ENCODE peak calls at places on chromosomes 11 and 22, in five cellular contexts. A is PC-3, I is HCT116, U is left ventricle myocardium inferior, L is psoas muscle. Z is an unnamed sample.

GRCh38 chr22:28894320-28894719 is 10.9 kb downstream of the ZNRF3 start:
- DNase-seq in U (peak; percentile 47), A (peak; percentile 39), L (no peak), I (no peak), Z (no peak)

GRCh38 chr11:134481135-134481534 is 69.1 kb upstream of the B3GAT1 start:
- DNase-seq in U (no peak), A (no peak), I (no peak), L (no peak), Z (no peak)

GRCh38 chr11:37505406-37505805 is 907.4 kb upstream of the RAG2 start:
- DNase-seq in L (no peak), I (no peak), A (peak; percentile 80), U (no peak), Z (no peak)

GRCh38 chr11:44530413-44531115 is 34.9 kb upstream of the CD82 start:
- DNase-seq in U (no peak), A (peak; percentile 47), I (no peak), L (no peak), Z (no peak)

GRCh38 chr11:27462543-27462942 is 10.0 kb downstream of the LGR4 start:
- DNase-seq in I (no peak), A (peak; percentile 71), U (no peak), L (no peak), Z (no peak)

GRCh38 chr11:125165664-125166346 is 1.3 kb downstream of the PKNOX2 start:
- DNase-seq in L (no peak), I (no peak), A (no peak), U (no peak), Z (no peak)

GRCh38 chr11:58576792-58577440 is 1.3 kb upstream of the LPXN start:
- DNase-seq in L (no peak), A (peak; percentile 44), U (no peak), I (no peak), Z (no peak)

GRCh38 chr11:109088061-109088460 is 333.9 kb upstream of the C11orf87 start:
- DNase-seq in A (no peak), L (no peak), U (no peak), I (no peak), Z (no peak)

GRCh38 chr11:6736495-6737121 is 35.2 kb downstream of the OR2AG2 start:
- DNase-seq in U (no peak), I (no peak), L (no peak), A (no peak), Z (no peak)

GRCh38 chr11:36271794-36272409 is 17.3 kb downstream of the COMMD9 start:
- DNase-seq in L (no peak), A (peak; percentile 20), I (no peak), U (no peak), Z (no peak)

GRCh38 chr11:121497176-121497995 is 44.6 kb upstream of the SORL1-AS1 start:
- DNase-seq in A (no peak), I (no peak), U (no peak), L (no peak), Z (no peak)

GRCh38 chr11:10629431-10630002 is 61.1 kb upstream of the LYVE1 start:
- DNase-seq in I (no peak), U (no peak), A (no peak), L (no peak), Z (no peak)

GRCh38 chr11:69396948-69397307 is 84.5 kb upstream of the LINC01488 start:
- DNase-seq in I (no peak), A (no peak), L (peak; percentile 7), U (no peak), Z (peak; percentile 28)

GRCh38 chr11:79973701-79974626 is 533.1 kb upstream of the TENM4 start:
- DNase-seq in A (no peak), L (no peak), U (no peak), I (no peak), Z (no peak)

GRCh38 chr11:117232911-117233409 is 489 bp downstream of the RNF214 start:
- DNase-seq in L (peak; percentile 69), I (no peak), A (no peak), U (no peak), Z (peak; percentile 35)

GRCh38 chr11:75583710-75584658 is 21.9 kb downstream of the SERPINH1 start:
- DNase-seq in U (peak; percentile 83), A (no peak), I (no peak), L (peak; percentile 85), Z (peak; percentile 87)

GRCh38 chr11:47259178-47259977 is 1.6 kb downstream of the NR1H3 start:
- DNase-seq in A (peak; percentile 82), I (no peak), L (peak; percentile 54), U (no peak), Z (no peak)

GRCh38 chr11:31325162-31325561 is 44.4 kb downstream of the DCDC1 start:
- DNase-seq in I (no peak), L (no peak), U (no peak), A (peak; percentile 67), Z (no peak)

GRCh38 chr11:114439229-114440120 is at the start of gene REXO2:
- DNase-seq in I (peak; percentile 89), A (peak; percentile 99), U (peak; percentile 96), L (peak; percentile 98), Z (peak; percentile 98)
- H3K27ac ChIP-seq in I (peak within 1 kb of the TSS; percentile 64), A (peak within 1 kb of the TSS; percentile 33), U (peak within 1 kb of the TSS; percentile 91), L (peak within 1 kb of the TSS; percentile 85), Z (peak within 1 kb of the TSS; percentile 79)

DNA sequence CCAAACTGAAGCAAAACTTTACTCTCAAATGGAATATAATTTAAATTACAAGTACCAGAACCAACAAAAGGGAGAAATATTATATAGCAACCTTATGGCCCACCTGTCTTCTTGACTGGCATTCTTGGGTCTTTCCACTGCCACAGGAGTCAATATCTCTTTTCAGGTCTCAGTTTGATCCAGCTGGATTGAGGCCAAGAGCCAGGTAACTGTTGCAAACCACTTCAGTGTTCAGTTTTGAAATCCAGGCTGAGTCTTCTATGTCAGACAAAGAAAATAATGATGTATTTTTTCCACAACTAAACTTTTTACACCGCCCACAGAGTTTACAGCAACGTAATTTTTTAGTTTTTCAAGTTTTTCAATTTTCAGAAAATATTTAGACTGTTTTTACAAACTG is 648 bp downstream of the DLG2 start:
- DNase-seq in I (no peak), L (no peak), A (peak; percentile 22), U (no peak), Z (no peak)
- H3K4me3 ChIP-seq in I (no peak overlapping the region), L (peak overlapping the region; percentile 89), A (peak overlapping the region; percentile 83), U (peak overlapping the region; percentile 82), Z (peak overlapping the region; percentile 95)

GRCh38 chr11:130427581-130428211 is 713 bp downstream of the ADAMTS8 start:
- DNase-seq in A (no peak), L (peak; percentile 51), U (peak; percentile 24), I (no peak), Z (peak; percentile 73)

GRCh38 chr11:130425156-130425555 is 3.3 kb downstream of the ADAMTS8 start:
- DNase-seq in A (no peak), I (no peak), L (no peak), U (no peak), Z (no peak)

GRCh38 chr11:130426223-130427048 is 2.0 kb downstream of the ADAMTS8 start:
- DNase-seq in A (no peak), I (no peak), L (no peak), U (no peak), Z (no peak)

GRCh38 chr11:130428271-130428670 is at the start of gene ADAMTS8:
- DNase-seq in I (no peak), A (no peak), L (no peak), U (no peak), Z (peak; percentile 61)

DNA sequence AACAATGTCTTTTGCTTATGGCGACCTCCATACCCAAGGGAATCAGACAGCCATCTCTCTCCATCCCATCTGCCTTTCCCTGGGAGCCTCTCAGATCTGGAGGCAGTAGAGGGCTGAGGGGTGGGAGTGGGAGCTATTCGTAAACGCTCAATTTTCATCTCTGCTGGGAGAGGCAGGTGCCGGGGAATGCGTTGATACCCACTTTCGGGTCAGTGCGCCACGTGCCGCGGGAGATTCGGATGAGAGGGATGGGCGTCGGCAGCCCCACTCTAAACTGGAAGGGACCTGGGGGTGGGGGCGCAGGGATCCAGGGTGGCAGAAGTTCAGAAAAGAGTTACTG is 1.4 kb downstream of the ADAMTS8 start:
- DNase-seq in U (no peak), I (no peak), A (no peak), L (no peak), Z (no peak)
- H3K27me3 ChIP-seq in U (peaks cover 69% of the 10 kb centered on the region), I (peaks cover 55% of the 10 kb centered on the region), A (peaks cover 73% of the 10 kb centered on the region), L (no peaks in the 10 kb centered on the region), Z (no peaks in the 10 kb centered on the region)

GRCh38 chr11:132379540-132379939 is 1009.1 kb downstream of the NTM start:
- DNase-seq in L (no peak), I (no peak), A (no peak), U (no peak), Z (no peak)

DNA sequence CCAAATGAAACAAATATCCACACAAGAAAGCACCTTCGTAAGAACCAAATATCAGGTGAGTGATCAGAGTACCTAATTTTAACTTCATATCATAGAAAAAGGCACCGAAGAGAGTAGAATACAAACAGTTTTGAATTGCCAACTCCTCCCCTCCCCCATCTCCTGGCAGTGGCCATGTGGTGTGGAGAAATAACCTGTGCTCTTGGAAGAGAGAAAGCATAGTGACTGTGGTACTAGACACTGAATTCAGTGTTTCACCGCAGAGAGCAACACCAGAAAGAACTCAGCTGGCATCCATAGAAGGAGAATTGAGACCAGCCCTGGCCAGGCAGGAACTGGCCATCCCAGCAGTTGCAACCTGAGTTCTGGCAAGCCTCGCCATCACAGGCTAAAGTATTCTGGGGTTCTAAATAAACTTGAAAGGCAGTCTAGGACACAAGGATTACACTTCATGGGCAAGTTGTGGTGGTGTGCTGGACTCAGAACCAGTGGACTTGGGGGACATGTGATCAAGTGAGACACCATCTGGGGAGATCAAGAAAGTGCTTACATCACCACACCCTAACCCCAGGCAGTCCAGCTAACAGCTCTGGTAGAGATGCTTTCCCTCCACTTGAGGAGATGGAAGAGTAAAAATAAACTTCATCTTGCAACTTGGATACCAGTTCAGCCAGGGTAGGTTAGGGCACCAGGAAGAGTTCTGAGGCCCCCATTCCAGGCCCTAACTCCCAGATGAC is 1003.2 kb downstream of the NTM start:
- DNase-seq in I (no peak), U (no peak), A (no peak), L (no peak), Z (no peak)
- H3K27ac ChIP-seq in I (no peak overlapping the region), U (no peak overlapping the region), A (no peak overlapping the region), L (no peak overlapping the region), Z (no peak overlapping the region)

GRCh38 chr22:21015051-21016006 is at the start of gene P2RX6:
- DNase-seq in U (no peak), A (peak; percentile 17), I (no peak), L (peak; percentile 88), Z (peak; percentile 50)
- H3K4me3 ChIP-seq in U (peak within 1 kb of the TSS; percentile 71), A (no peak within 1 kb of the TSS), I (peak within 1 kb of the TSS; percentile 38), L (peak within 1 kb of the TSS; percentile 75), Z (peak within 1 kb of the TSS; percentile 19)

GRCh38 chr22:35683560-35683959 is 34.1 kb upstream of the APOL5 start:
- DNase-seq in L (no peak), A (no peak), U (no peak), I (no peak), Z (no peak)

GRCh38 chr22:35681454-35682050 is 33.3 kb downstream of the APOL6 start:
- DNase-seq in A (no peak), I (no peak), L (no peak), U (no peak), Z (no peak)

GRCh38 chr22:35674335-35674734 is 26.1 kb downstream of the APOL6 start:
- DNase-seq in U (no peak), L (no peak), I (no peak), A (no peak), Z (no peak)

GRCh38 chr22:35677460-35678187 is 29.4 kb downstream of the APOL6 start:
- DNase-seq in L (no peak), A (no peak), I (no peak), U (no peak), Z (no peak)

DNA sequence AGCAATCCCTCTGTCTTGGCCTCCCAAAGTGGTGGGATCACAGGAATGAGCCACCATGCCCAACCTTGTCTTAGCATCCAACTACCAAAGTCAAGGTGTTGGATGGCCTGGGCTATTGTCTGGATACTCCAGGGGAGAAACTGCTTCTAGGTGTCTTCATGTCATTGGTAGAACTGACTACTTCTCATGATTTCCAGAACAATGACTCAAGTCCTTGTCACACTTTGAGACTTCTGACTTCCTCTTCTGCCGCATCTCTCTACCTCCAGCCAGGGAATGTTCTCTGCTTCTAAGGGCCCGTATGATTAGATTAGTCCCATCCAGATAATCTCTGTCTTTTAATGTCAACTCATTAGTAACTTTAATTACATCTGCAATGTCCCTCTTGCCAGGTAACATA is 30.6 kb downstream of the APOL6 start:
- DNase-seq in L (no peak), U (no peak), I (no peak), A (no peak), Z (no peak)
- H3K27me3 ChIP-seq in L (no peaks in the 10 kb centered on the region), U (no peaks in the 10 kb centered on the region), I (no peaks in the 10 kb centered on the region), A (no peaks in the 10 kb centered on the region), Z (no peaks in the 10 kb centered on the region)

Z was measured in right cardiac atrium.